ENCODE peak calls at places on chromosomes 12 and 14, in five cellular contexts. R is suprapubic skin; J is AG08396; L is CD8-positive, alpha-beta T cell; M is AML-193. P is an unnamed sample.

GRCh38 chr12:109476807-109477184 is 304 bp downstream of the KCTD10 start:
- DNase-seq in R (no peak), J (no peak), L (no peak), M (no peak), P (no peak)

GRCh38 chr12:103855036-103855712 is 14.1 kb upstream of the NT5DC3 start:
- DNase-seq in R (no peak), J (no peak), L (no peak), M (no peak), P (no peak)

GRCh38 chr12:24724765-24725307 is 224.1 kb downstream of the BCAT1 start:
- DNase-seq in R (no peak), J (no peak), L (no peak), M (no peak), P (no peak)

GRCh38 chr12:109625131-109625559 is 51.6 kb downstream of the MVK start:
- DNase-seq in R (peak), J (peak), L (no peak), M (no peak), P (no peak)

GRCh38 chr14:54259821-54260220 is 137.0 kb upstream of the CDKN3 start:
- DNase-seq in R (no peak), J (no peak), L (no peak), M (no peak), P (no peak)

GRCh38 chr14:104937161-104937560 is 12.5 kb downstream of the PLD4 start:
- DNase-seq in R (no peak), J (no peak), L (no peak), M (no peak), P (no peak)

GRCh38 chr14:70641548-70642312 is at the start of gene TTC9:
- DNase-seq in R (no peak), J (peak), L (no peak), M (no peak), P (no peak)

GRCh38 chr14:74634964-74635363 is 22.9 kb upstream of the LTBP2 start:
- DNase-seq in R (no peak), J (no peak), L (no peak), M (no peak), P (no peak)